ENCODE peak calls at places on chromosomes 16 and 17, in four cellular contexts. O, L, N and P are unnamed samples.

GRCh38 chr17:43852571-43852970 is 5.6 kb downstream of the CD300LG start:
- DNase-seq in O (no peak), L (no peak), N (no peak), P (no peak)

GRCh38 chr17:78600181-78600651 is 23.0 kb upstream of the DNAH17 start:
- DNase-seq in O (no peak), L (no peak), N (peak; percentile 37), P (no peak)

GRCh38 chr17:45123930-45124796 is 8.2 kb downstream of the PLCD3 start:
- DNase-seq in O (no peak), L (no peak), N (peak; percentile 85), P (peak; percentile 77)

GRCh38 chr16:77307764-77308561 is 108.8 kb downstream of the SYCE1L start:
- DNase-seq in O (no peak), L (no peak), N (peak; percentile 44), P (no peak)

GRCh38 chr17:30819941-30820705 is 4.4 kb downstream of the CRLF3 start:
- DNase-seq in O (no peak), L (no peak), N (peak; percentile 67), P (no peak)

GRCh38 chr16:74743668-74744299 is 30.8 kb downstream of the FA2H start:
- DNase-seq in O (no peak), L (no peak), N (peak; percentile 19), P (no peak)

GRCh38 chr16:30354423-30355143 is 525 bp downstream of the CD2BP2 start:
- DNase-seq in O (peak; percentile 53), L (no peak), N (no peak), P (no peak)

GRCh38 chr17:39679521-39680192 is 8.2 kb downstream of the PGAP3 start:
- DNase-seq in O (no peak), L (peak; percentile 47), N (no peak), P (no peak)

GRCh38 chr17:38453951-38454421 is 25.7 kb downstream of the ARHGAP23 start:
- DNase-seq in O (no peak), L (no peak), N (peak; percentile 59), P (peak; percentile 77)

GRCh38 chr17:8408371-8408770 is 10.7 kb upstream of the RNF222 start:
- DNase-seq in O (peak; percentile 44), L (no peak), N (no peak), P (peak; percentile 81)

GRCh38 chr17:58595194-58595792 is 80.9 kb upstream of the MTMR4 start:
- DNase-seq in O (no peak), L (no peak), N (no peak), P (peak; percentile 57)

GRCh38 chr16:66996324-66996982 is 8.1 kb downstream of the CES4A start:
- DNase-seq in O (no peak), L (no peak), N (peak; percentile 81), P (no peak)

GRCh38 chr16:11025120-11025531 is 80.8 kb downstream of the CLEC16A start:
- DNase-seq in O (no peak), L (no peak), N (no peak), P (no peak)

GRCh38 chr16:58046936-58047335 is 21.4 kb downstream of the MMP15 start:
- DNase-seq in O (no peak), L (no peak), N (no peak), P (peak; percentile 44)

GRCh38 chr16:79850348-79850747 is 249.8 kb upstream of the MAF start:
- DNase-seq in O (no peak), L (no peak), N (no peak), P (no peak)

GRCh38 chr17:80998388-80999223 is 7.0 kb downstream of the CHMP6 start:
- DNase-seq in O (no peak), L (no peak), N (no peak), P (no peak)

GRCh38 chr16:28258571-28258970 is 33.8 kb upstream of the SBK1 start:
- DNase-seq in O (no peak), L (no peak), N (peak; percentile 9), P (peak; percentile 73)

GRCh38 chr17:79840204-79840988 is 1.2 kb upstream of the CBX4 start:
- DNase-seq in O (peak; percentile 63), L (no peak), N (peak; percentile 52), P (peak; percentile 91)

GRCh38 chr16:53282328-53282727 is 151.9 kb upstream of the RBL2 start:
- DNase-seq in O (no peak), L (no peak), N (no peak), P (no peak)

GRCh38 chr17:75277664-75278071 is 6.6 kb upstream of the MIF4GD start:
- DNase-seq in O (no peak), L (no peak), N (peak; percentile 92), P (no peak)

GRCh38 chr17:47800686-47801085 is 20.9 kb downstream of the OSBPL7 start:
- DNase-seq in O (peak; percentile 10), L (no peak), N (no peak), P (peak; percentile 47)

GRCh38 chr16:15966420-15967222 is 17.2 kb downstream of the ABCC1 start:
- DNase-seq in O (no peak), L (no peak), N (peak; percentile 75), P (no peak)

GRCh38 chr16:72673118-72673517 is 374.8 kb downstream of the ZFHX3 start:
- DNase-seq in O (no peak), L (no peak), N (peak; percentile 6), P (no peak)

GRCh38 chr17:38702166-38702899 is 2.7 kb upstream of the MLLT6 start:
- DNase-seq in O (peak; percentile 81), L (peak; percentile 76), N (peak; percentile 84), P (peak; percentile 95)

GRCh38 chr16:57384248-57385070 is 12.2 kb downstream of the CX3CL1 start:
- DNase-seq in O (no peak), L (no peak), N (no peak), P (no peak)